ENCODE peak calls at places on chromosomes 2 and 18, in six cellular contexts. One of them, this sample, is unnamed.

GRCh38 chr2:98896416-98896815 is 39.6 kb downstream of the CRACDL start:
- DNase-seq in A673: no peak
- DNase-seq in AG04449: no peak
- DNase-seq in breast epithelium: no peak
- DNase-seq in upper lobe of right lung: peak
- DNase-seq in fibroblast of the aortic adventitia: no peak
- DNase-seq in this sample: no peak

GRCh38 chr2:118403658-118404451 is 315.6 kb downstream of the INSIG2 start:
- DNase-seq in A673: no peak
- DNase-seq in AG04449: no peak
- DNase-seq in breast epithelium: no peak
- DNase-seq in upper lobe of right lung: no peak
- DNase-seq in fibroblast of the aortic adventitia: no peak
- DNase-seq in this sample: no peak

GRCh38 chr2:30361751-30362394 is 85.2 kb upstream of the LCLAT1 start:
- DNase-seq in A673: no peak
- DNase-seq in AG04449: no peak
- DNase-seq in breast epithelium: no peak
- DNase-seq in upper lobe of right lung: no peak
- DNase-seq in fibroblast of the aortic adventitia: no peak
- DNase-seq in this sample: no peak

GRCh38 chr2:157875720-157876065 is 437 bp downstream of the ACVR1 start:
- DNase-seq in A673: no peak
- DNase-seq in AG04449: no peak
- DNase-seq in breast epithelium: peak
- DNase-seq in upper lobe of right lung: peak
- DNase-seq in fibroblast of the aortic adventitia: peak
- DNase-seq in this sample: no peak

GRCh38 chr2:109369671-109370191 is 240.7 kb downstream of the SH3RF3 start:
- DNase-seq in A673: no peak
- DNase-seq in AG04449: no peak
- DNase-seq in breast epithelium: no peak
- DNase-seq in upper lobe of right lung: peak
- DNase-seq in fibroblast of the aortic adventitia: no peak
- DNase-seq in this sample: no peak

GRCh38 chr2:219631925-219632757 is 4.7 kb downstream of the SLC4A3 start:
- DNase-seq in A673: no peak
- DNase-seq in AG04449: no peak
- DNase-seq in breast epithelium: no peak
- DNase-seq in upper lobe of right lung: no peak
- DNase-seq in fibroblast of the aortic adventitia: no peak
- DNase-seq in this sample: no peak

GRCh38 chr2:104371084-104371483 is 482.8 kb upstream of the POU3F3 start:
- DNase-seq in A673: no peak
- DNase-seq in AG04449: no peak
- DNase-seq in breast epithelium: no peak
- DNase-seq in upper lobe of right lung: no peak
- DNase-seq in fibroblast of the aortic adventitia: no peak
- DNase-seq in this sample: no peak

GRCh38 chr2:9958057-9958456 is 6.6 kb downstream of the GRHL1 start:
- DNase-seq in A673: no peak
- DNase-seq in AG04449: no peak
- DNase-seq in breast epithelium: no peak
- DNase-seq in upper lobe of right lung: no peak
- DNase-seq in fibroblast of the aortic adventitia: no peak
- DNase-seq in this sample: no peak

GRCh38 chr18:76410660-76411417 is 84.2 kb downstream of the ZNF516 start:
- DNase-seq in A673: no peak
- DNase-seq in AG04449: no peak
- DNase-seq in breast epithelium: no peak
- DNase-seq in upper lobe of right lung: no peak
- DNase-seq in fibroblast of the aortic adventitia: no peak
- DNase-seq in this sample: no peak

GRCh38 chr2:220000586-220000985 is 373.2 kb downstream of the SLC4A3 start:
- DNase-seq in A673: no peak
- DNase-seq in AG04449: no peak
- DNase-seq in breast epithelium: no peak
- DNase-seq in upper lobe of right lung: no peak
- DNase-seq in fibroblast of the aortic adventitia: no peak
- DNase-seq in this sample: no peak

GRCh38 chr2:123040506-123040905 is 984.6 kb upstream of the CNTNAP5 start:
- DNase-seq in A673: no peak
- DNase-seq in AG04449: no peak
- DNase-seq in breast epithelium: no peak
- DNase-seq in upper lobe of right lung: no peak
- DNase-seq in fibroblast of the aortic adventitia: no peak
- DNase-seq in this sample: no peak

GRCh38 chr2:85017436-85018048 is 46.6 kb downstream of the KCMF1 start:
- DNase-seq in A673: peak
- DNase-seq in AG04449: no peak
- DNase-seq in breast epithelium: no peak
- DNase-seq in upper lobe of right lung: no peak
- DNase-seq in fibroblast of the aortic adventitia: peak
- DNase-seq in this sample: no peak

GRCh38 chr18:79519751-79520472 is 124.2 kb downstream of the NFATC1 start:
- DNase-seq in A673: peak
- DNase-seq in AG04449: no peak
- DNase-seq in breast epithelium: peak
- DNase-seq in upper lobe of right lung: peak
- DNase-seq in fibroblast of the aortic adventitia: no peak
- DNase-seq in this sample: no peak

GRCh38 chr2:5077479-5078089 is 614.6 kb upstream of the SOX11 start:
- DNase-seq in A673: peak
- DNase-seq in AG04449: no peak
- DNase-seq in breast epithelium: no peak
- DNase-seq in upper lobe of right lung: no peak
- DNase-seq in fibroblast of the aortic adventitia: no peak
- DNase-seq in this sample: no peak
- TF ChIP-seq CTCF in A673: peak
- TF ChIP-seq CTCF in AG04449: no peak
- TF ChIP-seq CTCF in breast epithelium: no peak
- TF ChIP-seq CTCF in upper lobe of right lung: no peak
- TF ChIP-seq CTCF in fibroblast of the aortic adventitia: no peak
- TF ChIP-seq CTCF in this sample: no peak

DNA sequence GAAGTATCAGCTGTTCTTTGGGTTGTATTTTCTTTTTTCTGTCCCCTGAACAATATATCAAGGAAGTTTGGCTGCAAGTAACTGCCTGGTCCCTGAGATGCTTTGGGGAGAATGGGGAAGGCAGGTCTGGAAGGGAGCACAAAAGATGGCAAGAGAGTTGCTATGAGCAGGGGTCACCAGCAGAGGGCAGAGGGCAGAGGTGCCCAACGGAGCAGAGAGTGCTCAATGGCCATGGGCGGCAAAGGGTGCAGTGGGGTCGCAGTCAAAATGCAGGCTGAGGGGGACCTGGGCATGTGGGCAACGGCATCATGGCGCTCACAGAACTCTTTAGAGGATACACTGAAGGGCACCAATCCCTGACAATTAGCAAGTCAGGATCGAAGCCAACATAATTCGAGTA is 107.7 kb upstream of the ATP8B1 start:
- DNase-seq in A673: no peak
- DNase-seq in AG04449: no peak
- DNase-seq in breast epithelium: no peak
- DNase-seq in upper lobe of right lung: no peak
- DNase-seq in fibroblast of the aortic adventitia: no peak
- DNase-seq in this sample: no peak
- TF ChIP-seq CTCF in A673: peak
- TF ChIP-seq CTCF in AG04449: peak
- TF ChIP-seq CTCF in breast epithelium: no peak
- TF ChIP-seq CTCF in upper lobe of right lung: peak
- TF ChIP-seq CTCF in fibroblast of the aortic adventitia: peak
- TF ChIP-seq CTCF in this sample: peak

GRCh38 chr2:239750929-239751718 is 274.0 kb downstream of the NDUFA10 start:
- DNase-seq in A673: no peak
- DNase-seq in AG04449: no peak
- DNase-seq in breast epithelium: no peak
- DNase-seq in upper lobe of right lung: no peak
- DNase-seq in fibroblast of the aortic adventitia: no peak
- DNase-seq in this sample: no peak

GRCh38 chr2:239756392-239757153 is 268.6 kb downstream of the NDUFA10 start:
- DNase-seq in A673: no peak
- DNase-seq in AG04449: no peak
- DNase-seq in breast epithelium: no peak
- DNase-seq in upper lobe of right lung: no peak
- DNase-seq in fibroblast of the aortic adventitia: no peak
- DNase-seq in this sample: no peak

GRCh38 chr2:239750045-239750835 is 274.9 kb downstream of the NDUFA10 start:
- DNase-seq in A673: no peak
- DNase-seq in AG04449: no peak
- DNase-seq in breast epithelium: no peak
- DNase-seq in upper lobe of right lung: no peak
- DNase-seq in fibroblast of the aortic adventitia: no peak
- DNase-seq in this sample: no peak

GRCh38 chr2:239751719-239752355 is 273.3 kb downstream of the NDUFA10 start:
- DNase-seq in A673: no peak
- DNase-seq in AG04449: no peak
- DNase-seq in breast epithelium: no peak
- DNase-seq in upper lobe of right lung: no peak
- DNase-seq in fibroblast of the aortic adventitia: no peak
- DNase-seq in this sample: no peak

GRCh38 chr2:239753537-239753936 is 271.6 kb downstream of the NDUFA10 start:
- DNase-seq in A673: no peak
- DNase-seq in AG04449: no peak
- DNase-seq in breast epithelium: no peak
- DNase-seq in upper lobe of right lung: no peak
- DNase-seq in fibroblast of the aortic adventitia: no peak
- DNase-seq in this sample: no peak
- TF ChIP-seq CTCF in A673: no peak
- TF ChIP-seq CTCF in AG04449: no peak
- TF ChIP-seq CTCF in breast epithelium: no peak
- TF ChIP-seq CTCF in upper lobe of right lung: no peak
- TF ChIP-seq CTCF in fibroblast of the aortic adventitia: no peak
- TF ChIP-seq CTCF in this sample: no peak

GRCh38 chr2:159713691-159714585 is 1.6 kb downstream of the MARCHF7 start:
- DNase-seq in A673: peak
- DNase-seq in AG04449: no peak
- DNase-seq in breast epithelium: no peak
- DNase-seq in upper lobe of right lung: no peak
- DNase-seq in fibroblast of the aortic adventitia: peak
- DNase-seq in this sample: no peak
- TF ChIP-seq CTCF in A673: no peak
- TF ChIP-seq CTCF in AG04449: no peak
- TF ChIP-seq CTCF in breast epithelium: no peak
- TF ChIP-seq CTCF in upper lobe of right lung: no peak
- TF ChIP-seq CTCF in fibroblast of the aortic adventitia: peak
- TF ChIP-seq CTCF in this sample: no peak

DNA sequence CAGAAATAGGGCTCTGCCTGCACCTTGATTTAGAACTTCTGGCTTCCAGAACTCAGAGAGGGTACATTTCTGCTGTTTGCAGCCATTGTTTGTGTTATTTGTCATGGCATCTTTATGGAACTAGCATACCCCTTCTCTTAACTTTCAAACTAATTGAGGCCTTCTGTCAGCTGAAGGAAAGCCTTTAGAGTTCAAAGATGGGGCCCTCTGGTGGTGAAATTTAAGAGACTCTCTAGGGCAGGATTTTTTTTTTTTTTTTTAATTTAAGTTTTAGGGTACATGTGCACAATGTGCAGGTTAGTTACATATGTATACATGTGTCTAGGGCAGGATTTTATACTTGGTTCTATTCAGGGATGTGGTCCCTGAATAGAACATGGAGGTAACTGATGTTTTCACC is 260.6 kb upstream of the LINC00305 start:
- DNase-seq in A673: peak
- DNase-seq in AG04449: no peak
- DNase-seq in breast epithelium: no peak
- DNase-seq in upper lobe of right lung: no peak
- DNase-seq in fibroblast of the aortic adventitia: no peak
- DNase-seq in this sample: no peak
- TF ChIP-seq CTCF in A673: peak
- TF ChIP-seq CTCF in AG04449: no peak
- TF ChIP-seq CTCF in breast epithelium: no peak
- TF ChIP-seq CTCF in upper lobe of right lung: peak
- TF ChIP-seq CTCF in fibroblast of the aortic adventitia: no peak
- TF ChIP-seq CTCF in this sample: no peak

GRCh38 chr2:239305222-239305575 is 95.6 kb downstream of the HDAC4 start:
- DNase-seq in A673: no peak
- DNase-seq in AG04449: no peak
- DNase-seq in breast epithelium: peak
- DNase-seq in upper lobe of right lung: no peak
- DNase-seq in fibroblast of the aortic adventitia: no peak
- DNase-seq in this sample: no peak
- TF ChIP-seq CTCF in A673: no peak
- TF ChIP-seq CTCF in AG04449: no peak
- TF ChIP-seq CTCF in breast epithelium: no peak
- TF ChIP-seq CTCF in upper lobe of right lung: no peak
- TF ChIP-seq CTCF in fibroblast of the aortic adventitia: no peak
- TF ChIP-seq CTCF in this sample: no peak

GRCh38 chr2:47300609-47301276 is 102.2 kb upstream of the MSH2 start:
- DNase-seq in A673: no peak
- DNase-seq in AG04449: no peak
- DNase-seq in breast epithelium: no peak
- DNase-seq in upper lobe of right lung: no peak
- DNase-seq in fibroblast of the aortic adventitia: no peak
- DNase-seq in this sample: no peak
- TF ChIP-seq CTCF in A673: no peak
- TF ChIP-seq CTCF in AG04449: no peak
- TF ChIP-seq CTCF in breast epithelium: no peak
- TF ChIP-seq CTCF in upper lobe of right lung: no peak
- TF ChIP-seq CTCF in fibroblast of the aortic adventitia: no peak
- TF ChIP-seq CTCF in this sample: no peak

GRCh38 chr2:216761809-216762208 is 66.5 kb upstream of the IGFBP5 start:
- DNase-seq in A673: no peak
- DNase-seq in AG04449: no peak
- DNase-seq in breast epithelium: no peak
- DNase-seq in upper lobe of right lung: no peak
- DNase-seq in fibroblast of the aortic adventitia: no peak
- DNase-seq in this sample: no peak

GRCh38 chr2:216770050-216770449 is 74.7 kb upstream of the IGFBP5 start:
- DNase-seq in A673: no peak
- DNase-seq in AG04449: no peak
- DNase-seq in breast epithelium: no peak
- DNase-seq in upper lobe of right lung: no peak
- DNase-seq in fibroblast of the aortic adventitia: no peak
- DNase-seq in this sample: no peak

GRCh38 chr2:216768908-216769401 is 73.6 kb upstream of the IGFBP5 start:
- DNase-seq in A673: no peak
- DNase-seq in AG04449: no peak
- DNase-seq in breast epithelium: no peak
- DNase-seq in upper lobe of right lung: no peak
- DNase-seq in fibroblast of the aortic adventitia: no peak
- DNase-seq in this sample: peak

GRCh38 chr2:216761119-216761518 is 65.8 kb upstream of the IGFBP5 start:
- DNase-seq in A673: no peak
- DNase-seq in AG04449: no peak
- DNase-seq in breast epithelium: no peak
- DNase-seq in upper lobe of right lung: no peak
- DNase-seq in fibroblast of the aortic adventitia: no peak
- DNase-seq in this sample: no peak

GRCh38 chr2:216765810-216766259 is 70.5 kb upstream of the IGFBP5 start:
- DNase-seq in A673: no peak
- DNase-seq in AG04449: no peak
- DNase-seq in breast epithelium: no peak
- DNase-seq in upper lobe of right lung: no peak
- DNase-seq in fibroblast of the aortic adventitia: no peak
- DNase-seq in this sample: no peak
- TF ChIP-seq CTCF in A673: no peak
- TF ChIP-seq CTCF in AG04449: no peak
- TF ChIP-seq CTCF in breast epithelium: no peak
- TF ChIP-seq CTCF in upper lobe of right lung: no peak
- TF ChIP-seq CTCF in fibroblast of the aortic adventitia: no peak
- TF ChIP-seq CTCF in this sample: no peak